ENCODE peak calls at places on chromosomes 2 and 18, in seven cellular contexts. One of them, this sample, is unnamed. For H3K27me3, the result is how much of the 10 kb centered on the place peaks cover.

GRCh38 chr2:28547906-28548600 is 52.2 kb downstream of the PLB1 start:
- DNase-seq in suprapubic skin: no peak
- DNase-seq in PC-3: no peak
- DNase-seq in dorsolateral prefrontal cortex: no peak
- DNase-seq in sigmoid colon: peak
- DNase-seq in adrenal gland: no peak
- DNase-seq in Peyer's patch: no peak
- DNase-seq in this sample: no peak

GRCh38 chr18:80229342-80229741 is 18.0 kb downstream of the PARD6G start:
- DNase-seq in suprapubic skin: no peak
- DNase-seq in PC-3: no peak
- DNase-seq in dorsolateral prefrontal cortex: no peak
- DNase-seq in sigmoid colon: peak
- DNase-seq in adrenal gland: peak
- DNase-seq in Peyer's patch: no peak
- DNase-seq in this sample: no peak

GRCh38 chr2:98453531-98453930 is 8.9 kb downstream of the INPP4A start:
- DNase-seq in suprapubic skin: no peak
- DNase-seq in PC-3: no peak
- DNase-seq in dorsolateral prefrontal cortex: no peak
- DNase-seq in sigmoid colon: peak
- DNase-seq in adrenal gland: no peak
- DNase-seq in Peyer's patch: no peak
- DNase-seq in this sample: no peak

GRCh38 chr2:232707076-232707475 is 9.9 kb downstream of the GIGYF2 start:
- DNase-seq in suprapubic skin: no peak
- DNase-seq in PC-3: no peak
- DNase-seq in dorsolateral prefrontal cortex: no peak
- DNase-seq in sigmoid colon: no peak
- DNase-seq in adrenal gland: no peak
- DNase-seq in Peyer's patch: no peak
- DNase-seq in this sample: no peak

GRCh38 chr18:44130365-44130942 is 550.2 kb upstream of the SETBP1 start:
- DNase-seq in suprapubic skin: no peak
- DNase-seq in PC-3: peak
- DNase-seq in dorsolateral prefrontal cortex: no peak
- DNase-seq in sigmoid colon: no peak
- DNase-seq in adrenal gland: no peak
- DNase-seq in Peyer's patch: no peak
- DNase-seq in this sample: no peak

GRCh38 chr18:35707674-35708073 is 126.1 kb downstream of the GALNT1 start:
- DNase-seq in suprapubic skin: no peak
- DNase-seq in PC-3: no peak
- DNase-seq in dorsolateral prefrontal cortex: no peak
- DNase-seq in sigmoid colon: no peak
- DNase-seq in adrenal gland: no peak
- DNase-seq in Peyer's patch: no peak
- DNase-seq in this sample: no peak

GRCh38 chr2:6186332-6187100 is 494.3 kb downstream of the SOX11 start:
- DNase-seq in suprapubic skin: no peak
- DNase-seq in PC-3: no peak
- DNase-seq in dorsolateral prefrontal cortex: no peak
- DNase-seq in sigmoid colon: no peak
- DNase-seq in adrenal gland: peak
- DNase-seq in Peyer's patch: no peak
- DNase-seq in this sample: peak

GRCh38 chr2:219998714-219999227 is 371.3 kb downstream of the SLC4A3 start:
- DNase-seq in suprapubic skin: no peak
- DNase-seq in PC-3: peak
- DNase-seq in dorsolateral prefrontal cortex: no peak
- DNase-seq in sigmoid colon: no peak
- DNase-seq in adrenal gland: no peak
- DNase-seq in Peyer's patch: no peak
- DNase-seq in this sample: no peak

GRCh38 chr2:8551622-8552074 is 130.2 kb upstream of the ID2 start:
- DNase-seq in suprapubic skin: no peak
- DNase-seq in PC-3: no peak
- DNase-seq in dorsolateral prefrontal cortex: no peak
- DNase-seq in sigmoid colon: peak
- DNase-seq in adrenal gland: peak
- DNase-seq in Peyer's patch: no peak
- DNase-seq in this sample: peak

DNA sequence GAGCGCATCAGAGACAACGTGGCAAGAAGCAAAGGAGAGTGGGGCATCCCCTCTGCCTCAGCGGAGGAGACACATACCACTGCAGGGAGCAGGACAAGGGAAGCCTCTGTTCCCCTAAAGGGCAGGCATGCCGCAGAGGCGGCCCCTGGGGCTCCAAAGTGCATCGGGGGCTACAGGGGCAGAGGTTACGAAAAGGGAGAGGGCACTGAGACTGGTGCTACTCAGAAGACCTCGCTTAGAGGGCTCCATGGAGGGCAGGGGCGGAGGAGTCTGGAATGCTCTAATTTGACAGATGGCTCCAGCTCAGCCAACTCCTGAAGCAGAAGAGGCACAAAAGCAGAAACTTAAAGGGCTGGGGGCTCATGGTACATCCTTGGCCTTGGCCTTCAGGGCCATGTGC is 39.8 kb downstream of the FAM178B start:
- DNase-seq in suprapubic skin: no peak
- DNase-seq in PC-3: no peak
- DNase-seq in dorsolateral prefrontal cortex: no peak
- DNase-seq in sigmoid colon: no peak
- DNase-seq in adrenal gland: no peak
- DNase-seq in Peyer's patch: no peak
- DNase-seq in this sample: no peak
- H3K27me3 ChIP-seq in suprapubic skin: under half
- H3K27me3 ChIP-seq in PC-3: under half
- H3K27me3 ChIP-seq in dorsolateral prefrontal cortex: under half
- H3K27me3 ChIP-seq in sigmoid colon: under half
- H3K27me3 ChIP-seq in adrenal gland: under half
- H3K27me3 ChIP-seq in Peyer's patch: under half
- H3K27me3 ChIP-seq in this sample: under half

GRCh38 chr2:50480507-50480906 is 551.4 kb downstream of the NRXN1 start:
- DNase-seq in suprapubic skin: no peak
- DNase-seq in PC-3: no peak
- DNase-seq in dorsolateral prefrontal cortex: no peak
- DNase-seq in sigmoid colon: no peak
- DNase-seq in adrenal gland: no peak
- DNase-seq in Peyer's patch: no peak
- DNase-seq in this sample: no peak

GRCh38 chr2:50476174-50476573 is 555.8 kb downstream of the NRXN1 start:
- DNase-seq in suprapubic skin: no peak
- DNase-seq in PC-3: no peak
- DNase-seq in dorsolateral prefrontal cortex: no peak
- DNase-seq in sigmoid colon: no peak
- DNase-seq in adrenal gland: no peak
- DNase-seq in Peyer's patch: no peak
- DNase-seq in this sample: no peak
- TF ChIP-seq CTCF in suprapubic skin: no peak
- TF ChIP-seq CTCF in PC-3: peak
- TF ChIP-seq CTCF in dorsolateral prefrontal cortex: peak
- TF ChIP-seq CTCF in sigmoid colon: no peak
- TF ChIP-seq CTCF in adrenal gland: no peak
- TF ChIP-seq CTCF in Peyer's patch: no peak
- TF ChIP-seq CTCF in this sample: no peak

GRCh38 chr2:120758181-120759048 is 22.7 kb downstream of the GLI2 start:
- DNase-seq in suprapubic skin: peak
- DNase-seq in PC-3: no peak
- DNase-seq in dorsolateral prefrontal cortex: peak
- DNase-seq in sigmoid colon: peak
- DNase-seq in adrenal gland: peak
- DNase-seq in Peyer's patch: no peak
- DNase-seq in this sample: peak
- H3K4me3 ChIP-seq in suprapubic skin: no peak
- H3K4me3 ChIP-seq in PC-3: no peak
- H3K4me3 ChIP-seq in dorsolateral prefrontal cortex: no peak
- H3K4me3 ChIP-seq in sigmoid colon: no peak
- H3K4me3 ChIP-seq in adrenal gland: no peak
- H3K4me3 ChIP-seq in Peyer's patch: no peak
- H3K4me3 ChIP-seq in this sample: no peak

GRCh38 chr2:73982140-73982617 is 2.5 kb upstream of the TET3 start:
- DNase-seq in suprapubic skin: no peak
- DNase-seq in PC-3: peak
- DNase-seq in dorsolateral prefrontal cortex: no peak
- DNase-seq in sigmoid colon: no peak
- DNase-seq in adrenal gland: peak
- DNase-seq in Peyer's patch: no peak
- DNase-seq in this sample: no peak
- H3K27me3 ChIP-seq in suprapubic skin: under half
- H3K27me3 ChIP-seq in PC-3: under half
- H3K27me3 ChIP-seq in dorsolateral prefrontal cortex: under half
- H3K27me3 ChIP-seq in sigmoid colon: under half
- H3K27me3 ChIP-seq in adrenal gland: under half
- H3K27me3 ChIP-seq in Peyer's patch: under half
- H3K27me3 ChIP-seq in this sample: under half

GRCh38 chr2:105399207-105399861 is 483 bp upstream of the FHL2 start:
- DNase-seq in suprapubic skin: no peak
- DNase-seq in PC-3: no peak
- DNase-seq in dorsolateral prefrontal cortex: no peak
- DNase-seq in sigmoid colon: no peak
- DNase-seq in adrenal gland: no peak
- DNase-seq in Peyer's patch: no peak
- DNase-seq in this sample: no peak
- TF ChIP-seq CTCF in suprapubic skin: no peak
- TF ChIP-seq CTCF in PC-3: peak
- TF ChIP-seq CTCF in dorsolateral prefrontal cortex: no peak
- TF ChIP-seq CTCF in sigmoid colon: no peak
- TF ChIP-seq CTCF in adrenal gland: no peak
- TF ChIP-seq CTCF in Peyer's patch: no peak
- TF ChIP-seq CTCF in this sample: no peak

DNA sequence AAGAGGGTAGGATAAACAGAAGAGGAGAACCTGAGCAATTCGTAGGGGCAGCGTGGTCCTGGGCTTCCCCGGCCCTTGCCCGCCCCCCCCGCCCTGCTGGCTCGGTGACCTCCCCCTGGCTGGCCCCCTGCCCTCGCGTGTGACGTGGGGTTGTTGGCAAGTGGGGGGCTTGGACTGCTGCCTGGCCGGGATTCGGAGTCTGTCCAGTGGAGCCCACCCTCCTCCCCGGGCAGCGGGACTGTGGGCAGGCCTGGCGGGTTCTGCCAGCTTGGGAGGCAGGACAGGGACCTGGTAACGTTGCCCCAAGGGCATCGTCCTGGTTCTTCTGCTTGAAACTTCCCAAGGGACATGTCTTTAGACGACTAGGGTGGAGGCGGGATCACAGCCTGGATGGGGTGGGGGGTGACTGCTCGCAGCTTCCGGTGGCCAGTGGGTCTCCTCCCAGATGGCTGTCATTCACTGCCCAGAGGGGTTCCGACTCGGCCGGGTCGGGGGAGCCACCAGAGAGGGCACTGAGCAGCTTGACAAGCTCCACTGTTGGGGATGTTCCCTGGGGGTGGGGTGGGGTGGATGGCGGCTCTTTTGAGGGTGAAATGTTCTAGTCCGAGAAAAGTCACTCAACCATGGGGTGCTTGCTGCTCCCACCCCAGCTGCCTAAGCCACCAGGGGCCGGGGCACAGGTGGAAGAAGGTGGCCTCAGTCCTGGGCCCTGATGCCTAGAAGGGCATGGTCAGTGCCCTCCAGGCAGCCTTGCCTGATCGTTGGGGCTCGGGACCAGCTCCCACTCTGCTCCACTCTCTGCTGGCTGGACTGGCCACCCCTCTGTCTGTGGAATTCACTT is 4.2 kb upstream of the HS6ST1 start:
- DNase-seq in suprapubic skin: peak
- DNase-seq in PC-3: no peak
- DNase-seq in dorsolateral prefrontal cortex: no peak
- DNase-seq in sigmoid colon: peak
- DNase-seq in adrenal gland: no peak
- DNase-seq in Peyer's patch: peak
- DNase-seq in this sample: no peak
- H3K4me3 ChIP-seq in suprapubic skin: peak
- H3K4me3 ChIP-seq in PC-3: peak
- H3K4me3 ChIP-seq in dorsolateral prefrontal cortex: peak
- H3K4me3 ChIP-seq in sigmoid colon: peak
- H3K4me3 ChIP-seq in adrenal gland: no peak
- H3K4me3 ChIP-seq in Peyer's patch: peak
- H3K4me3 ChIP-seq in this sample: peak

GRCh38 chr2:181694271-181694670 is 14.0 kb upstream of the NEUROD1 start:
- DNase-seq in suprapubic skin: no peak
- DNase-seq in PC-3: no peak
- DNase-seq in dorsolateral prefrontal cortex: no peak
- DNase-seq in sigmoid colon: no peak
- DNase-seq in adrenal gland: no peak
- DNase-seq in Peyer's patch: no peak
- DNase-seq in this sample: no peak
- H3K27me3 ChIP-seq in suprapubic skin: under half
- H3K27me3 ChIP-seq in PC-3: under half
- H3K27me3 ChIP-seq in dorsolateral prefrontal cortex: under half
- H3K27me3 ChIP-seq in sigmoid colon: under half
- H3K27me3 ChIP-seq in adrenal gland: under half
- H3K27me3 ChIP-seq in Peyer's patch: under half
- H3K27me3 ChIP-seq in this sample: under half

GRCh38 chr2:73268831-73269685 is 15.2 kb downstream of the FBXO41 start:
- DNase-seq in suprapubic skin: peak
- DNase-seq in PC-3: peak
- DNase-seq in dorsolateral prefrontal cortex: no peak
- DNase-seq in sigmoid colon: no peak
- DNase-seq in adrenal gland: no peak
- DNase-seq in Peyer's patch: peak
- DNase-seq in this sample: peak
- TF ChIP-seq CTCF in suprapubic skin: no peak
- TF ChIP-seq CTCF in PC-3: peak
- TF ChIP-seq CTCF in dorsolateral prefrontal cortex: no peak
- TF ChIP-seq CTCF in sigmoid colon: no peak
- TF ChIP-seq CTCF in adrenal gland: no peak
- TF ChIP-seq CTCF in Peyer's patch: no peak
- TF ChIP-seq CTCF in this sample: no peak